ENCODE peak calls at places on chromosomes 5 and 9, in six cellular contexts. One of them, this sample, is unnamed.
A peak's percentile ranks its signal among the peaks of the same experiment; 100 is the strongest.

GRCh38 chr9:34513567-34514214 is 9.1 kb downstream of the ENHO start:
- DNase-seq in heart right ventricle: no peak
- DNase-seq in choroid plexus epithelial cell: peak; percentile 13
- DNase-seq in astrocyte of the cerebellum: no peak
- DNase-seq in fibroblast of mammary gland: peak; percentile 40
- DNase-seq in IMR-90: no peak
- DNase-seq in this sample: no peak

GRCh38 chr5:44943637-44944036 is 134.9 kb downstream of the MRPS30 start:
- DNase-seq in heart right ventricle: no peak
- DNase-seq in choroid plexus epithelial cell: no peak
- DNase-seq in astrocyte of the cerebellum: no peak
- DNase-seq in fibroblast of mammary gland: no peak
- DNase-seq in IMR-90: no peak
- DNase-seq in this sample: no peak

GRCh38 chr5:173643964-173644363 is 27.5 kb upstream of the BOD1 start:
- DNase-seq in heart right ventricle: no peak
- DNase-seq in choroid plexus epithelial cell: peak; percentile 31
- DNase-seq in astrocyte of the cerebellum: no peak
- DNase-seq in fibroblast of mammary gland: no peak
- DNase-seq in IMR-90: peak; percentile 10
- DNase-seq in this sample: no peak

GRCh38 chr5:26869781-26870180 is 168.6 kb downstream of the CDH9 start:
- DNase-seq in heart right ventricle: no peak
- DNase-seq in choroid plexus epithelial cell: no peak
- DNase-seq in astrocyte of the cerebellum: no peak
- DNase-seq in fibroblast of mammary gland: no peak
- DNase-seq in IMR-90: no peak
- DNase-seq in this sample: no peak

GRCh38 chr9:108835831-108836230 is 20.0 kb downstream of the ACTL7B start:
- DNase-seq in heart right ventricle: no peak
- DNase-seq in choroid plexus epithelial cell: no peak
- DNase-seq in astrocyte of the cerebellum: no peak
- DNase-seq in fibroblast of mammary gland: no peak
- DNase-seq in IMR-90: no peak
- DNase-seq in this sample: no peak

GRCh38 chr5:151751091-151751490 is 7.3 kb downstream of the ATOX1 start:
- DNase-seq in heart right ventricle: no peak
- DNase-seq in choroid plexus epithelial cell: no peak
- DNase-seq in astrocyte of the cerebellum: no peak
- DNase-seq in fibroblast of mammary gland: peak; percentile 61
- DNase-seq in IMR-90: peak; percentile 13
- DNase-seq in this sample: no peak

GRCh38 chr5:41234475-41234874 is 21.1 kb upstream of the C6 start:
- DNase-seq in heart right ventricle: no peak
- DNase-seq in choroid plexus epithelial cell: no peak
- DNase-seq in astrocyte of the cerebellum: no peak
- DNase-seq in fibroblast of mammary gland: peak; percentile 25
- DNase-seq in IMR-90: no peak
- DNase-seq in this sample: no peak

GRCh38 chr5:172137046-172137445 is 51.0 kb downstream of the STK10 start:
- DNase-seq in heart right ventricle: no peak
- DNase-seq in choroid plexus epithelial cell: no peak
- DNase-seq in astrocyte of the cerebellum: no peak
- DNase-seq in fibroblast of mammary gland: no peak
- DNase-seq in IMR-90: no peak
- DNase-seq in this sample: no peak

GRCh38 chr5:98513378-98513777 is 260.1 kb upstream of the RGMB start:
- DNase-seq in heart right ventricle: no peak
- DNase-seq in choroid plexus epithelial cell: no peak
- DNase-seq in astrocyte of the cerebellum: no peak
- DNase-seq in fibroblast of mammary gland: no peak
- DNase-seq in IMR-90: no peak
- DNase-seq in this sample: no peak

GRCh38 chr9:76987594-76988200 is 31.8 kb upstream of the FOXB2 start:
- DNase-seq in heart right ventricle: no peak
- DNase-seq in choroid plexus epithelial cell: peak; percentile 61
- DNase-seq in astrocyte of the cerebellum: no peak
- DNase-seq in fibroblast of mammary gland: peak; percentile 71
- DNase-seq in IMR-90: peak; percentile 44
- DNase-seq in this sample: no peak

GRCh38 chr9:83977196-83977595 is 2.8 kb downstream of the HNRNPK start:
- DNase-seq in heart right ventricle: no peak
- DNase-seq in choroid plexus epithelial cell: no peak
- DNase-seq in astrocyte of the cerebellum: no peak
- DNase-seq in fibroblast of mammary gland: no peak
- DNase-seq in IMR-90: no peak
- DNase-seq in this sample: no peak
- H3K4me3 ChIP-seq in heart right ventricle: peak overlapping the region; percentile 93
- H3K4me3 ChIP-seq in choroid plexus epithelial cell: peak overlapping the region; percentile 100
- H3K4me3 ChIP-seq in astrocyte of the cerebellum: peak overlapping the region; percentile 99
- H3K4me3 ChIP-seq in fibroblast of mammary gland: peak overlapping the region; percentile 99
- H3K4me3 ChIP-seq in IMR-90: no peak overlapping the region
- H3K4me3 ChIP-seq in this sample: no peak overlapping the region

GRCh38 chr5:154995679-154996078 is 17.9 kb upstream of the KIF4B start:
- DNase-seq in heart right ventricle: no peak
- DNase-seq in choroid plexus epithelial cell: no peak
- DNase-seq in astrocyte of the cerebellum: no peak
- DNase-seq in fibroblast of mammary gland: no peak
- DNase-seq in IMR-90: no peak
- DNase-seq in this sample: no peak
- H3K4me3 ChIP-seq in heart right ventricle: no peak overlapping the region
- H3K4me3 ChIP-seq in choroid plexus epithelial cell: no peak overlapping the region
- H3K4me3 ChIP-seq in astrocyte of the cerebellum: no peak overlapping the region
- H3K4me3 ChIP-seq in fibroblast of mammary gland: no peak overlapping the region
- H3K4me3 ChIP-seq in IMR-90: no peak overlapping the region
- H3K4me3 ChIP-seq in this sample: no peak overlapping the region

DNA sequence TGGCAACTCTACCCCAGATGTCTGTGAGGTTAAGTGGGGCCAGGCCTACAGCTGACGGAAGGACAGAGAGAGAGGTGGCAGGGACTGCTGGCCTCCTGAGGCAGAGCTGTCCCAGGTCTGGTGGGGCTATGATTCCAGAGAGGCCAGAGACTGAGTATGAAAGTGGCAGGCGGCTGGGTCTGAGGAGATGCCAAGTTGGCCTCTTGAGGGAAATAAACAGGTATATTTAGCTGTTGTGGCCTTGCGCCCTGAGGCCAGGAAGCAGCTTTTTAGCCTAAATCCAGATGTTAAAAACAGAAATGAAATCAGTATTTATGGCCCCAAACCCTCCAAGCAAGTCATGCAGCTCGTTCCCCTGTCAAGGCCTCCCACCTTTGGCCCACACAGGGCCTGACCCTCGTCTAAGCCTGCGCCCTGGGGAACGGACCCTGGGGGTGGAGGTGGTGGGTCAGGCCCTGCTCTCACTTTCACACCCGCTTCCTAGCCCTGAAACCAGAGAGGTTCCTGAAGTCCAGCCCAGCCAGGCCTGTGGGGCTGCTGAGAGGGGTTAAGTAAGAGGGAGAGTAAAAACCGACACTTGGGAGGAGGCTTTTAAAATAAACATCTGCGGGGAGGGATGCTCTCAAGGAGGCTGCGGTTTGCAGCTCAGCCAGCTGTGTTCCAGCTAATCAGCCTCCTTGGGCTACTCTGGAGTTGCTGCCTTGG is 18.7 kb downstream of the PCDHGC5 start:
- DNase-seq in heart right ventricle: peak; percentile 65
- DNase-seq in choroid plexus epithelial cell: peak; percentile 91
- DNase-seq in astrocyte of the cerebellum: peak; percentile 76
- DNase-seq in fibroblast of mammary gland: peak; percentile 94
- DNase-seq in IMR-90: peak; percentile 94
- DNase-seq in this sample: no peak
- H3K4me3 ChIP-seq in heart right ventricle: peak overlapping the region; percentile 34
- H3K4me3 ChIP-seq in choroid plexus epithelial cell: peak overlapping the region; percentile 6
- H3K4me3 ChIP-seq in astrocyte of the cerebellum: no peak overlapping the region
- H3K4me3 ChIP-seq in fibroblast of mammary gland: peak overlapping the region; percentile 40
- H3K4me3 ChIP-seq in IMR-90: no peak overlapping the region
- H3K4me3 ChIP-seq in this sample: no peak overlapping the region

DNA sequence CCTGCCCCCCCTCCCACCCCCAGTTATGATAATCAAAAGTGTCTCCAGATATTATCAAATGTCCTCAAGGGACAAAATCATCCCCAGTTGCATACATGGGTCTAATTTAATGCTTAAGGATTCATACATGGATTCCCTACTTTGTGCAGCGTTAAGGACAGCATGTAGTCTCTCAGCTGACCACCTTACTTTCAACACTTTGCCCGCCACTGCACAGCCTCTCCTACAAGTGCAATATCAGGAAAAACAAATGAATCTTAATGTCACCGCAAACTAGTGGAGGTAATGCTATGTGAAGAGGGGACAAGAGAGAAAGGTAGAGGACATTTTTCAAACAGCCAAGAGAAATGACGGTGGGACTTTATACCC is 78.6 kb downstream of the TLE1 start:
- DNase-seq in heart right ventricle: no peak
- DNase-seq in choroid plexus epithelial cell: no peak
- DNase-seq in astrocyte of the cerebellum: no peak
- DNase-seq in fibroblast of mammary gland: no peak
- DNase-seq in IMR-90: no peak
- DNase-seq in this sample: no peak
- H3K4me3 ChIP-seq in heart right ventricle: no peak overlapping the region
- H3K4me3 ChIP-seq in choroid plexus epithelial cell: no peak overlapping the region
- H3K4me3 ChIP-seq in astrocyte of the cerebellum: no peak overlapping the region
- H3K4me3 ChIP-seq in fibroblast of mammary gland: no peak overlapping the region
- H3K4me3 ChIP-seq in IMR-90: no peak overlapping the region
- H3K4me3 ChIP-seq in this sample: no peak overlapping the region

GRCh38 chr9:112861638-112862555 is 28.8 kb downstream of the SLC46A2 start:
- DNase-seq in heart right ventricle: peak; percentile 22
- DNase-seq in choroid plexus epithelial cell: peak; percentile 65
- DNase-seq in astrocyte of the cerebellum: no peak
- DNase-seq in fibroblast of mammary gland: peak; percentile 49
- DNase-seq in IMR-90: peak; percentile 67
- DNase-seq in this sample: peak; percentile 56
- H3K4me3 ChIP-seq in heart right ventricle: no peak overlapping the region
- H3K4me3 ChIP-seq in choroid plexus epithelial cell: no peak overlapping the region
- H3K4me3 ChIP-seq in astrocyte of the cerebellum: no peak overlapping the region
- H3K4me3 ChIP-seq in fibroblast of mammary gland: no peak overlapping the region
- H3K4me3 ChIP-seq in IMR-90: no peak overlapping the region
- H3K4me3 ChIP-seq in this sample: no peak overlapping the region

GRCh38 chr5:149282966-149283332 is 11.3 kb downstream of the AFAP1L1 start:
- DNase-seq in heart right ventricle: no peak
- DNase-seq in choroid plexus epithelial cell: no peak
- DNase-seq in astrocyte of the cerebellum: no peak
- DNase-seq in fibroblast of mammary gland: no peak
- DNase-seq in IMR-90: no peak
- DNase-seq in this sample: no peak

GRCh38 chr5:149282027-149282965 is 10.6 kb downstream of the AFAP1L1 start:
- DNase-seq in heart right ventricle: no peak
- DNase-seq in choroid plexus epithelial cell: no peak
- DNase-seq in astrocyte of the cerebellum: no peak
- DNase-seq in fibroblast of mammary gland: no peak
- DNase-seq in IMR-90: no peak
- DNase-seq in this sample: no peak

GRCh38 chr5:149285153-149285552 is 13.5 kb downstream of the AFAP1L1 start:
- DNase-seq in heart right ventricle: no peak
- DNase-seq in choroid plexus epithelial cell: no peak
- DNase-seq in astrocyte of the cerebellum: no peak
- DNase-seq in fibroblast of mammary gland: no peak
- DNase-seq in IMR-90: no peak
- DNase-seq in this sample: no peak

GRCh38 chr5:149283611-149284480 is 12.2 kb downstream of the AFAP1L1 start:
- DNase-seq in heart right ventricle: no peak
- DNase-seq in choroid plexus epithelial cell: no peak
- DNase-seq in astrocyte of the cerebellum: no peak
- DNase-seq in fibroblast of mammary gland: peak; percentile 49
- DNase-seq in IMR-90: no peak
- DNase-seq in this sample: no peak

GRCh38 chr5:149284501-149284900 is 12.8 kb downstream of the AFAP1L1 start:
- DNase-seq in heart right ventricle: no peak
- DNase-seq in choroid plexus epithelial cell: peak; percentile 57
- DNase-seq in astrocyte of the cerebellum: no peak
- DNase-seq in fibroblast of mammary gland: peak; percentile 81
- DNase-seq in IMR-90: peak; percentile 54
- DNase-seq in this sample: no peak
- H3K4me3 ChIP-seq in heart right ventricle: no peak overlapping the region
- H3K4me3 ChIP-seq in choroid plexus epithelial cell: no peak overlapping the region
- H3K4me3 ChIP-seq in astrocyte of the cerebellum: no peak overlapping the region
- H3K4me3 ChIP-seq in fibroblast of mammary gland: no peak overlapping the region
- H3K4me3 ChIP-seq in IMR-90: no peak overlapping the region
- H3K4me3 ChIP-seq in this sample: no peak overlapping the region

GRCh38 chr5:139387611-139388197 is 2.0 kb downstream of the MZB1 start:
- DNase-seq in heart right ventricle: no peak
- DNase-seq in choroid plexus epithelial cell: no peak
- DNase-seq in astrocyte of the cerebellum: no peak
- DNase-seq in fibroblast of mammary gland: no peak
- DNase-seq in IMR-90: no peak
- DNase-seq in this sample: no peak
- H3K4me3 ChIP-seq in heart right ventricle: no peak overlapping the region
- H3K4me3 ChIP-seq in choroid plexus epithelial cell: no peak overlapping the region
- H3K4me3 ChIP-seq in astrocyte of the cerebellum: no peak overlapping the region
- H3K4me3 ChIP-seq in fibroblast of mammary gland: no peak overlapping the region
- H3K4me3 ChIP-seq in IMR-90: no peak overlapping the region
- H3K4me3 ChIP-seq in this sample: no peak overlapping the region

DNA sequence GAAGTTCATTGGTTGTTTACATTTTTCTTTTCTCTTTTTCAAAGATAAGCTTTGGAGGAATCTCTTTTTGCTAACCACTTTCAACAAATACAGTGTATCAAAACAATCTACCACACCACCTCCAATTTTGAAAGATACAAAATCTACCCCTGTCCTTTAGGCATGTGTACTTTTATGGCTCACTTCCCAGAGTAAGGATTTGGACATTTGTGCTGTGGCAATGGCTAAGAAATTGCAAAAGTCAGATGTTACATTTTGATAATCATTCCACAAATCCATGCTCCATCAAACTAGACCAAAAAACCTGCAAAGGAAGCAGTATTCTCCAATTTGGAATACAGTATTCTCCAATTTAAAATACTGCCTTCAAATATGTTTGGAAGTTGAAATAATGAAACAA is 204.9 kb downstream of the MCTP1 start:
- DNase-seq in heart right ventricle: no peak
- DNase-seq in choroid plexus epithelial cell: peak; percentile 35
- DNase-seq in astrocyte of the cerebellum: no peak
- DNase-seq in fibroblast of mammary gland: peak; percentile 16
- DNase-seq in IMR-90: no peak
- DNase-seq in this sample: no peak
- H3K4me3 ChIP-seq in heart right ventricle: peak overlapping the region; percentile 50
- H3K4me3 ChIP-seq in choroid plexus epithelial cell: peak overlapping the region; percentile 60
- H3K4me3 ChIP-seq in astrocyte of the cerebellum: no peak overlapping the region
- H3K4me3 ChIP-seq in fibroblast of mammary gland: no peak overlapping the region
- H3K4me3 ChIP-seq in IMR-90: no peak overlapping the region
- H3K4me3 ChIP-seq in this sample: no peak overlapping the region